ENCODE peak calls at places on chromosomes 3 and 15, in eight cellular contexts. Y is psoas muscle; H is NT2/D1; S is HCT116; A is CD4-positive, alpha-beta T cell; I is GM23248; Z is lower lobe of right lung; K is Peyer's patch. L is an unnamed sample. For H3K9me3, the result is how much of the 10 kb centered on the place peaks cover.

GRCh38 chr3:30135190-30135589 is 471.2 kb upstream of the TGFBR2 start:
- DNase-seq in S (no peak), A (no peak), Y (no peak), H (no peak), K (no peak), Z (no peak), I (no peak), L (no peak)

GRCh38 chr3:188956839-188957489 is 214.8 kb upstream of the TPRG1 start:
- DNase-seq in K (no peak), I (peak), A (no peak), Y (no peak), S (peak), Z (no peak), H (peak), L (no peak)

GRCh38 chr3:14890470-14890869 is 56.9 kb upstream of the NR2C2 start:
- DNase-seq in Z (no peak), H (no peak), K (no peak), A (no peak), Y (no peak), I (peak), S (no peak), L (no peak)

GRCh38 chr3:111709645-111710044 is 114.5 kb upstream of the ZBED2 start:
- DNase-seq in A (no peak), Y (no peak), S (no peak), I (no peak), K (no peak), Z (no peak), H (no peak), L (no peak)

GRCh38 chr3:174101244-174101643 is 703.7 kb downstream of the NLGN1 start:
- DNase-seq in Y (no peak), Z (no peak), A (no peak), I (no peak), K (no peak), H (no peak), S (no peak), L (no peak)

GRCh38 chr3:192409203-192409837 is 318.0 kb downstream of the FGF12 start:
- DNase-seq in A (no peak), K (no peak), Y (peak), S (no peak), I (peak), Z (peak), H (peak), L (no peak)

GRCh38 chr3:95758707-95759106 is 1055.7 kb upstream of the EPHA6 start:
- DNase-seq in H (no peak), A (no peak), Y (no peak), I (no peak), Z (no peak), S (no peak), K (no peak), L (no peak)

GRCh38 chr3:44992555-44993470 is 16.8 kb downstream of the EXOSC7 start:
- DNase-seq in Y (no peak), H (no peak), Z (peak), S (no peak), K (no peak), A (no peak), I (peak), L (no peak)

GRCh38 chr15:77292924-77293558 is 126.9 kb downstream of the PEAK1 start:
- DNase-seq in I (peak), S (no peak), Z (no peak), K (no peak), H (no peak), A (no peak), Y (no peak), L (no peak)

GRCh38 chr3:54547051-54547450 is 380.8 kb downstream of the LRTM1 start:
- DNase-seq in S (no peak), H (no peak), Y (no peak), K (no peak), Z (no peak), I (no peak), A (no peak), L (no peak)

GRCh38 chr3:68306571-68306970 is 625.8 kb downstream of the TAFA4 start:
- DNase-seq in Z (no peak), S (no peak), I (peak), H (peak), A (no peak), K (no peak), Y (no peak), L (peak)

GRCh38 chr3:57555316-57555715 is 758 bp upstream of the PDE12 start:
- DNase-seq in I (peak), Y (no peak), A (no peak), H (no peak), S (no peak), Z (no peak), K (no peak), L (no peak)

GRCh38 chr3:171365489-171365888 is 94.7 kb downstream of the TNIK start:
- DNase-seq in A (no peak), K (no peak), S (no peak), Y (no peak), H (no peak), I (no peak), Z (no peak), L (no peak)

GRCh38 chr15:59918994-59919951 is 84.8 kb upstream of the FOXB1 start:
- DNase-seq in Y (no peak), S (no peak), H (no peak), K (no peak), I (peak), Z (no peak), A (peak), L (no peak)

GRCh38 chr3:36904641-36905040 is 40.2 kb downstream of the TRANK1 start:
- DNase-seq in I (peak), A (no peak), Z (no peak), K (no peak), H (no peak), Y (no peak), S (no peak), L (no peak)

GRCh38 chr15:66114863-66115425 is 138.6 kb downstream of the MEGF11 start:
- DNase-seq in S (no peak), Y (no peak), Z (no peak), K (no peak), A (no peak), H (no peak), I (no peak), L (no peak)

GRCh38 chr3:147423601-147424324 is 14.6 kb downstream of the ZIC1 start:
- DNase-seq in I (no peak), S (no peak), Z (no peak), A (no peak), H (no peak), Y (no peak), K (no peak), L (no peak)
- H3K9me3 ChIP-seq in I (under half), S (under half), Z (under half), A (under half), H (under half), Y (under half), K (under half), L (under half)

DNA sequence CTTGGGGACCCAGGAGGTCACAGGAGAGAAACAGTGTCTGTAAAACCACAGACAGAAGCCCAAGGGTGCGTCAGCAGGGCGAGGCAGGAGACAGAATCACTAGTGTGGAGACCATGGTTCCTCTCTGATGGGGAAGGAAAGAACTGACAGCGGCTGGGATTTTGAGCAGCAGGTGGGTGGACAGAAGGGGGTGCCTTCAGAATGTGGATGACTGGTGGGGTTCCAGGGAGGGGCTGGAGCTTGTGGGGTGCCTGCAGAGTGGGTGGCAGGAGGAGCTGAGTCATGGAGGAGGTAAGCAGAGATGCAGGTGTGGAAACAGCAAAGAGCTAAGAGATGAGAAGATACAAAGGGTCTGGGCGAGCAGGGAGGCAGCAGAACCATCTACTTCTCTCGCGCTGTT is 124.2 kb downstream of the GABRB3 start:
- DNase-seq in Z (no peak), A (no peak), K (no peak), H (no peak), S (no peak), Y (no peak), I (no peak), L (no peak)
- H3K9me3 ChIP-seq in Z (under half), A (under half), K (under half), H (under half), S (under half), Y (under half), I (under half), L (under half)

GRCh38 chr15:25054943-25055342 is 100.2 kb downstream of the SNRPN start:
- DNase-seq in I (no peak), Z (no peak), Y (no peak), S (no peak), K (peak), H (no peak), A (no peak), L (no peak)

GRCh38 chr15:25057574-25057973 is 102.8 kb downstream of the SNRPN start:
- DNase-seq in Y (no peak), A (no peak), K (peak), I (no peak), S (no peak), H (no peak), Z (peak), L (no peak)

GRCh38 chr15:25054329-25054728 is 99.5 kb downstream of the SNRPN start:
- DNase-seq in I (no peak), A (no peak), Z (no peak), K (peak), S (no peak), Y (no peak), H (no peak), L (no peak)

GRCh38 chr15:25056484-25057429 is 102.0 kb downstream of the SNRPN start:
- DNase-seq in I (no peak), Y (no peak), A (no peak), H (no peak), Z (no peak), K (peak), S (no peak), L (no peak)

GRCh38 chr15:25055356-25056068 is 100.7 kb downstream of the SNRPN start:
- DNase-seq in Y (no peak), S (no peak), A (no peak), Z (no peak), I (no peak), H (no peak), K (peak), L (no peak)
- H3K9me3 ChIP-seq in Y (half or more), S (half or more), A (half or more), Z (half or more), I (under half), H (half or more), K (under half), L (half or more)

DNA sequence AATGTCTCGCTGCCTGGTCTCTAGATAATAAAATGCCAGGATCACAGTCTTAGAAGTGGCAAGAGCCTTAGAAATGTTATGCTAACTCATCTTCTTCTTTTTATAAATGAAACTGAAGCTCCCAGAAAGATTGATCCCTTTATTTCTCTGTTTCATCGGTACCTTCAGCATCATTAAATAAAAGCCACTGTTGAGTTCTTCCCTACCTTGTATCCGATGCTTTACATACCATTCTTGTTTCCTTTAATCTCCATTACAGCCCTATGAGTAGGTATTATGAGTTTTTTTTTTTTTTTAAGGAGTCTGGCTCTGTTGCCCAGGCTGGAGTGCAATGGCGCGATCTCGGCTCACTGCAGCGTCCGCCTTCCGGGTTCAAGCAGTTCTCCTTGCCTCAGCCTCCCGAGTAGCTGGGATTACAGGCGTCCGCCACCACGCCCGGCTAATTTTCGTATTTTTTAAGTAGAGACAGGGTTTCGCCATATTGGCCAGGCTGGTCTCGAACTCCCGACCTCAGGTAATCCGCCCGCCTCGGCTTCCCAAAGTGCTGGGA is 815 bp upstream of the ABCC5 start:
- DNase-seq in A (no peak), K (no peak), I (no peak), Z (no peak), Y (no peak), H (no peak), S (no peak), L (no peak)
- H3K9me3 ChIP-seq in A (under half), K (under half), I (under half), Z (under half), Y (under half), H (under half), S (under half), L (under half)

GRCh38 chr15:20349774-20350498 is 191.7 kb downstream of the GOLGA6L6 start:
- DNase-seq in I (no peak), H (no peak), K (peak), Y (peak), Z (peak), A (peak), S (no peak), L (no peak)
- H3K9me3 ChIP-seq in I (under half), H (under half), K (under half), Y (under half), Z (under half), A (under half), S (half or more), L (under half)

DNA sequence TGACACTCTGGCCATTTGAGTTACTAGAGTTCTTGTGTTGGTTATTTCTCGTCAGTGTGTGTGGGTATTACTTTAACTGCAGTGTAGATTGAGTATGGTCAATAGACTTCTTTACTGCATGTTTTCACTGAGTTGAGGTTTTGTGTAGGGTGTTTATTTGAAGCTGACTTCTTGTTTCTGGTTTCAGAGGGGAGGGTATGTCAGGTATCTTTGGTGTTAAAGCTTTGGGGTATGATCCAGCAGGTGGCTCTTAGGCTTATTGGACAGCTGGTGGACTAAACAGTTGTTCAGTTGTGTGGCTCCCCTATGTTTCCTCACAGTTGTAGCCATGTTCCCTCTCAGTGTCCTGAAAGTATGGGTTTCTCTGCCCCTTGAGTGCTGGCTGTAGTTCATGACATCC is 72.0 kb downstream of the AKAP13 start:
- DNase-seq in S (no peak), Y (no peak), A (no peak), H (no peak), I (no peak), Z (no peak), K (no peak), L (no peak)
- H3K9me3 ChIP-seq in S (under half), Y (under half), A (under half), H (under half), I (under half), Z (under half), K (under half), L (under half)

DNA sequence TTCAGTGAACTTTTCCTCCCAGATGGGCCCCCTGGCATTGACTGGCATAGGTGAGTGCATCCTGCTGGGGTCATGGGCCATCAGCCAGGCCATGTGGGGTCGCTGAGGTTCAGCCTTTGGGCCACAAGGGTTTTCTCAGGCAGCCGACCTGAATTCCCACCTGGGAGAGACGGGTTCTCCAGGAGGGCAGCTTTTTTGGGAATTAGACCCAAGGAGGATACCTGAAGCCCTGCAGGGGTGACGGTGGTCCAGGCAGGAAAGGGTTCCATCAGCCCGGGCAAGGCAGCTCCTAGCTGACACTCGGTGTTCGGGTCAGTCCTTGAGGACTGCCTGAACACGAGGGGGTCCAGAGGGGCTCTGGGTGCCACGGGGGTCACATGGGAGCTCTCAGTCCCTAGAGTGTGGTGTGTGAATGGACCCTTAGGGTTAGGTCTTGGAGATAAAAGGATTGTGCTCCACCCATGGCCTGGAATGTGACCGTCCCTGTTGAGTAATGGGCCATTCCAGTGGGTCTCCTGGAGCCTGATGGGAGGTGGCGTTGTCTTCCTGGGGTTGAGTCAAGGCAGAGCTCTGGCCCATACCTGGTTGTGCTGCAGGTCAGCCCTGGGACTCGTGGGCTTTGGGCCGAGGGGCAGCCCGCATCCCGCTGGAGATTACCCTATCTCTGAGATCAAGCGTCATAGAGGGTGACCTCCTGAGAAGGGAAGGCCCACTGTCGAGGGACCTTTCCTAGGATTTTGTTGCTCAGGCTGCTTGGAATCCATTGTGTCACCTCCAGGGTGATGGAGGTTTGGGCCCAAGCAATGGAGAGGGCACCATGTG is 192.8 kb downstream of the UBE3A start:
- DNase-seq in I (no peak), S (no peak), Y (peak), H (no peak), A (no peak), K (peak), Z (peak), L (no peak)
- H3K9me3 ChIP-seq in I (under half), S (under half), Y (under half), H (under half), A (under half), K (under half), Z (under half), L (under half)